ENCODE peak calls at places on chromosomes 12 and 14, in ten cellular contexts. N is tibial artery; B is transverse colon; U is right cardiac atrium; T is neural progenitor cell; R is neuronal stem cell; F is HCT116; P is heart left ventricle; O is IMR-90; X is naive thymus-derived CD4-positive, alpha-beta T cell. Q is an unnamed sample.

GRCh38 chr14:101761881-101762529 is 496 bp downstream of the PPP2R5C start:
- DNase-seq in N (peak; percentile 72), B (peak; percentile 59), U (peak; percentile 71), T (peak; percentile 39), R (peak; percentile 53), F (no peak), P (peak; percentile 79), O (no peak), X (peak; percentile 38), Q (peak; percentile 31)

GRCh38 chr12:50401383-50402155 is 884 bp downstream of the LARP4 start:
- DNase-seq in N (no peak), B (peak; percentile 13), U (peak; percentile 52), T (peak; percentile 59), R (peak; percentile 6), F (no peak), P (peak; percentile 67), O (peak; percentile 51), X (no peak), Q (peak; percentile 20)

GRCh38 chr12:67942704-67943103 is 46.5 kb upstream of the IFNG-AS1 start:
- DNase-seq in N (no peak), B (no peak), U (no peak), T (no peak), R (no peak), F (no peak), P (no peak), O (no peak), X (no peak), Q (no peak)

GRCh38 chr12:11645391-11645790 is 4.1 kb upstream of the ETV6 start:
- DNase-seq in N (no peak), B (no peak), U (no peak), T (no peak), R (no peak), F (no peak), P (no peak), O (no peak), X (no peak), Q (no peak)

GRCh38 chr12:11697670-11698387 is 48.4 kb downstream of the ETV6 start:
- DNase-seq in N (no peak), B (no peak), U (no peak), T (no peak), R (no peak), F (no peak), P (no peak), O (peak; percentile 58), X (no peak), Q (no peak)

GRCh38 chr12:121803861-121804416 is at the start of gene SETD1B:
- DNase-seq in N (peak; percentile 83), B (peak; percentile 69), U (peak; percentile 83), T (peak; percentile 72), R (no peak), F (no peak), P (peak; percentile 84), O (peak; percentile 44), X (peak; percentile 68), Q (no peak)

GRCh38 chr14:59755388-59755787 is 115.2 kb downstream of the RTN1 start:
- DNase-seq in N (no peak), B (no peak), U (no peak), T (no peak), R (no peak), F (no peak), P (no peak), O (no peak), X (no peak), Q (no peak)

GRCh38 chr12:70052931-70053497 is 190.2 kb upstream of the CNOT2 start:
- DNase-seq in N (no peak), B (peak; percentile 59), U (peak; percentile 12), T (no peak), R (no peak), F (peak; percentile 75), P (no peak), O (peak; percentile 67), X (no peak), Q (peak; percentile 33)

GRCh38 chr14:77763978-77764377 is 3.0 kb upstream of the SNW1 start:
- DNase-seq in N (no peak), B (no peak), U (no peak), T (peak; percentile 6), R (no peak), F (no peak), P (no peak), O (no peak), X (no peak), Q (no peak)

GRCh38 chr14:30874120-30874998 is at the start of gene COCH:
- DNase-seq in N (no peak), B (peak; percentile 54), U (peak; percentile 64), T (peak; percentile 86), R (peak; percentile 56), F (peak; percentile 4), P (peak; percentile 61), O (no peak), X (peak; percentile 4), Q (no peak)

GRCh38 chr12:86770871-86771270 is 514.7 kb upstream of the MGAT4C start:
- DNase-seq in N (no peak), B (no peak), U (no peak), T (no peak), R (no peak), F (no peak), P (no peak), O (no peak), X (no peak), Q (no peak)

GRCh38 chr14:86052868-86053267 is 522.9 kb downstream of the FLRT2 start:
- DNase-seq in N (no peak), B (no peak), U (no peak), T (no peak), R (no peak), F (no peak), P (no peak), O (no peak), X (no peak), Q (no peak)

GRCh38 chr14:58898655-58899316 is 261.0 kb downstream of the DACT1 start:
- DNase-seq in N (no peak), B (no peak), U (no peak), T (no peak), R (no peak), F (no peak), P (no peak), O (peak; percentile 97), X (no peak), Q (no peak)

GRCh38 chr14:94636744-94637412 is 24.7 kb downstream of the SERPINA3 start:
- DNase-seq in N (no peak), B (no peak), U (no peak), T (peak; percentile 12), R (no peak), F (peak; percentile 19), P (no peak), O (no peak), X (no peak), Q (no peak)

GRCh38 chr14:51869426-51870113 is 9.2 kb downstream of the GNG2 start:
- DNase-seq in N (no peak), B (no peak), U (no peak), T (no peak), R (no peak), F (no peak), P (no peak), O (no peak), X (no peak), Q (no peak)

GRCh38 chr12:51191516-51192283 is 18.8 kb upstream of the TFCP2 start:
- DNase-seq in N (no peak), B (no peak), U (no peak), T (no peak), R (no peak), F (no peak), P (no peak), O (no peak), X (no peak), Q (no peak)

GRCh38 chr14:104091927-104092771 is 6.6 kb downstream of the ASPG start:
- DNase-seq in N (peak; percentile 55), B (peak; percentile 11), U (peak; percentile 57), T (no peak), R (no peak), F (no peak), P (peak; percentile 51), O (no peak), X (no peak), Q (peak; percentile 8)

GRCh38 chr12:101229841-101230241 is 19.8 kb upstream of the SLC5A8 start:
- DNase-seq in N (no peak), B (no peak), U (no peak), T (no peak), R (no peak), F (no peak), P (no peak), O (no peak), X (no peak), Q (no peak)

GRCh38 chr14:82710257-82710841 is 1176.7 kb upstream of the SEL1L start:
- DNase-seq in N (no peak), B (peak; percentile 30), U (no peak), T (peak; percentile 84), R (peak; percentile 56), F (peak; percentile 3), P (no peak), O (peak; percentile 61), X (no peak), Q (no peak)

GRCh38 chr12:27573972-27574371 is 50.0 kb downstream of the PPFIBP1 start:
- DNase-seq in N (no peak), B (no peak), U (no peak), T (no peak), R (no peak), F (peak; percentile 37), P (no peak), O (peak; percentile 97), X (no peak), Q (no peak)
- H3K4me3 ChIP-seq in N (no peak overlapping the region), B (no peak overlapping the region), U (no peak overlapping the region), T (no peak overlapping the region), R (no peak overlapping the region), F (no peak overlapping the region), P (no peak overlapping the region), O (no peak overlapping the region), X (no peak overlapping the region), Q (no peak overlapping the region)

GRCh38 chr12:30796508-30796780 is 41.7 kb upstream of the CAPRIN2 start:
- DNase-seq in N (peak; percentile 66), B (peak; percentile 13), U (peak; percentile 61), T (peak; percentile 79), R (peak; percentile 66), F (no peak), P (no peak), O (peak; percentile 67), X (no peak), Q (peak; percentile 33)
- H3K4me1 ChIP-seq in N (peaks cover 20% of the 10 kb centered on the region), B (peaks cover 10% of the 10 kb centered on the region), U (no peaks in the 10 kb centered on the region), T (peaks cover 6% of the 10 kb centered on the region), R (peaks cover 6% of the 10 kb centered on the region), F (peaks cover 57% of the 10 kb centered on the region), P (peaks cover 11% of the 10 kb centered on the region), O (peaks cover 17% of the 10 kb centered on the region), X (no peaks in the 10 kb centered on the region), Q (peaks cover 7% of the 10 kb centered on the region)

DNA sequence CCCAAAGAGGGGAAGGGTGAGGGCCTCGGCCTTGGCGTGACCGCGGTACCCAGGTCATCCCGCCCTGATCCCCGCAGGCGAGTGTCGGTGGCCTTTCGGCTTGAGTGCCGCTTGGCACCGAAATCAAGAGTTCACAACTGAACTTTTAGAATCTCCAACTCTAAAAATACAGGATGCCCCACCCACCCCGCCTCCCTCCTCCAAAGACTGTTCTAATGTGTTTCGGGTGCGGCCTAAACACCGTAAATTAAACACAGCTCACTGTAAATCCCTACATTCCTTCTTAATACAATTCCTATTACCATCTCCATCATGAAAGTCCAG is 11.4 kb downstream of the SCNN1A start:
- DNase-seq in N (no peak), B (no peak), U (no peak), T (no peak), R (no peak), F (no peak), P (no peak), O (no peak), X (no peak), Q (no peak)
- H3K4me3 ChIP-seq in N (peak overlapping the region; percentile 64), B (peak overlapping the region; percentile 60), U (peak overlapping the region; percentile 71), T (peak overlapping the region; percentile 63), R (no peak overlapping the region), F (peak overlapping the region; percentile 72), P (peak overlapping the region; percentile 60), O (no peak overlapping the region), X (peak overlapping the region; percentile 79), Q (peak overlapping the region; percentile 63)

GRCh38 chr12:13208533-13209278 is 12.2 kb downstream of the EMP1 start:
- DNase-seq in N (no peak), B (no peak), U (no peak), T (peak; percentile 58), R (no peak), F (no peak), P (no peak), O (peak; percentile 53), X (peak; percentile 16), Q (no peak)
- H3K4me1 ChIP-seq in N (peaks cover 27% of the 10 kb centered on the region), B (peaks cover 6% of the 10 kb centered on the region), U (peaks cover 25% of the 10 kb centered on the region), T (peaks cover 29% of the 10 kb centered on the region), R (peaks cover 50% of the 10 kb centered on the region), F (peaks cover 86% of the 10 kb centered on the region), P (peaks cover 52% of the 10 kb centered on the region), O (peaks cover 40% of the 10 kb centered on the region), X (no peaks in the 10 kb centered on the region), Q (peaks cover 37% of the 10 kb centered on the region)